ENCODE peak calls at places on chromosomes 4 and X, in five cellular contexts. One of them, this sample, is unnamed.

GRCh38 chr4:142128529-142128928 is 492.1 kb downstream of the IL15 start:
- DNase-seq in brain microvascular endothelial cell: no peak
- DNase-seq in fibroblast of lung: peak; percentile 52
- DNase-seq in uterus: peak; percentile 62
- DNase-seq in testis: peak; percentile 33
- DNase-seq in this sample: peak; percentile 57

GRCh38 chrX:19555236-19555635 is 39.9 kb upstream of the MAP3K15 start:
- DNase-seq in brain microvascular endothelial cell: no peak
- DNase-seq in fibroblast of lung: no peak
- DNase-seq in uterus: no peak
- DNase-seq in testis: no peak
- DNase-seq in this sample: no peak

GRCh38 chr4:175560628-175561027 is 251.4 kb downstream of the GPM6A start:
- DNase-seq in brain microvascular endothelial cell: peak; percentile 25
- DNase-seq in fibroblast of lung: peak; percentile 48
- DNase-seq in uterus: no peak
- DNase-seq in testis: no peak
- DNase-seq in this sample: no peak

GRCh38 chr4:98027827-98028226 is 115.4 kb downstream of the STPG2 start:
- DNase-seq in brain microvascular endothelial cell: peak; percentile 28
- DNase-seq in fibroblast of lung: no peak
- DNase-seq in uterus: no peak
- DNase-seq in testis: no peak
- DNase-seq in this sample: no peak

GRCh38 chr4:153079824-153080486 is 124.3 kb upstream of the TRIM2 start:
- DNase-seq in brain microvascular endothelial cell: no peak
- DNase-seq in fibroblast of lung: no peak
- DNase-seq in uterus: no peak
- DNase-seq in testis: no peak
- DNase-seq in this sample: no peak

GRCh38 chr4:89657931-89658700 is 178.8 kb downstream of the SNCA start:
- DNase-seq in brain microvascular endothelial cell: peak; percentile 9
- DNase-seq in fibroblast of lung: peak; percentile 74
- DNase-seq in uterus: no peak
- DNase-seq in testis: no peak
- DNase-seq in this sample: no peak

GRCh38 chr4:89283975-89284556 is 23.5 kb downstream of the GPRIN3 start:
- DNase-seq in brain microvascular endothelial cell: no peak
- DNase-seq in fibroblast of lung: no peak
- DNase-seq in uterus: no peak
- DNase-seq in testis: no peak
- DNase-seq in this sample: no peak

GRCh38 chr4:152117501-152117900 is 356.7 kb upstream of the GATB start:
- DNase-seq in brain microvascular endothelial cell: no peak
- DNase-seq in fibroblast of lung: no peak
- DNase-seq in uterus: no peak
- DNase-seq in testis: no peak
- DNase-seq in this sample: no peak

GRCh38 chr4:55549888-55550287 is 3.2 kb upstream of the CLOCK start:
- DNase-seq in brain microvascular endothelial cell: peak; percentile 47
- DNase-seq in fibroblast of lung: peak; percentile 30
- DNase-seq in uterus: no peak
- DNase-seq in testis: no peak
- DNase-seq in this sample: no peak

GRCh38 chr4:94171616-94172015 is 36.0 kb upstream of the SMARCAD1 start:
- DNase-seq in brain microvascular endothelial cell: no peak
- DNase-seq in fibroblast of lung: no peak
- DNase-seq in uterus: no peak
- DNase-seq in testis: no peak
- DNase-seq in this sample: no peak

GRCh38 chr4:153083447-153083921 is 120.8 kb upstream of the TRIM2 start:
- DNase-seq in brain microvascular endothelial cell: peak; percentile 76
- DNase-seq in fibroblast of lung: peak; percentile 84
- DNase-seq in uterus: peak; percentile 40
- DNase-seq in testis: peak; percentile 57
- DNase-seq in this sample: peak; percentile 40

GRCh38 chr4:6473264-6474052 is 1.0 kb upstream of the PPP2R2C start:
- DNase-seq in brain microvascular endothelial cell: no peak
- DNase-seq in fibroblast of lung: no peak
- DNase-seq in uterus: no peak
- DNase-seq in testis: no peak
- DNase-seq in this sample: no peak

GRCh38 chr4:95248713-95249401 is 299.9 kb downstream of the UNC5C start:
- DNase-seq in brain microvascular endothelial cell: no peak
- DNase-seq in fibroblast of lung: no peak
- DNase-seq in uterus: no peak
- DNase-seq in testis: no peak
- DNase-seq in this sample: no peak
- TF ChIP-seq CTCF in brain microvascular endothelial cell: no peak
- TF ChIP-seq CTCF in fibroblast of lung: no peak
- TF ChIP-seq CTCF in uterus: no peak
- TF ChIP-seq CTCF in testis: no peak
- TF ChIP-seq CTCF in this sample: no peak

GRCh38 chr4:150250998-150251651 is 172.9 kb downstream of the DCLK2 start:
- DNase-seq in brain microvascular endothelial cell: no peak
- DNase-seq in fibroblast of lung: no peak
- DNase-seq in uterus: no peak
- DNase-seq in testis: no peak
- DNase-seq in this sample: no peak
- H3K36me3 ChIP-seq in brain microvascular endothelial cell: no peaks in the 10 kb centered on the region
- H3K36me3 ChIP-seq in fibroblast of lung: peaks cover 2% of the 10 kb centered on the region
- H3K36me3 ChIP-seq in uterus: no peaks in the 10 kb centered on the region
- H3K36me3 ChIP-seq in testis: no peaks in the 10 kb centered on the region
- H3K36me3 ChIP-seq in this sample: no peaks in the 10 kb centered on the region

GRCh38 chr4:107755841-107756356 is 35.9 kb upstream of the PAPSS1 start:
- DNase-seq in brain microvascular endothelial cell: no peak
- DNase-seq in fibroblast of lung: peak; percentile 18
- DNase-seq in uterus: no peak
- DNase-seq in testis: no peak
- DNase-seq in this sample: no peak

GRCh38 chr4:107757293-107757692 is 37.3 kb upstream of the PAPSS1 start:
- DNase-seq in brain microvascular endothelial cell: no peak
- DNase-seq in fibroblast of lung: no peak
- DNase-seq in uterus: no peak
- DNase-seq in testis: no peak
- DNase-seq in this sample: no peak

GRCh38 chr4:107757860-107758476 is 37.9 kb upstream of the PAPSS1 start:
- DNase-seq in brain microvascular endothelial cell: no peak
- DNase-seq in fibroblast of lung: peak; percentile 65
- DNase-seq in uterus: no peak
- DNase-seq in testis: no peak
- DNase-seq in this sample: no peak

GRCh38 chr4:107760281-107760947 is 40.4 kb upstream of the PAPSS1 start:
- DNase-seq in brain microvascular endothelial cell: no peak
- DNase-seq in fibroblast of lung: peak; percentile 27
- DNase-seq in uterus: no peak
- DNase-seq in testis: no peak
- DNase-seq in this sample: no peak
- TF ChIP-seq CTCF in brain microvascular endothelial cell: peak; percentile 37
- TF ChIP-seq CTCF in fibroblast of lung: peak; percentile 17
- TF ChIP-seq CTCF in uterus: no peak
- TF ChIP-seq CTCF in testis: no peak
- TF ChIP-seq CTCF in this sample: no peak

DNA sequence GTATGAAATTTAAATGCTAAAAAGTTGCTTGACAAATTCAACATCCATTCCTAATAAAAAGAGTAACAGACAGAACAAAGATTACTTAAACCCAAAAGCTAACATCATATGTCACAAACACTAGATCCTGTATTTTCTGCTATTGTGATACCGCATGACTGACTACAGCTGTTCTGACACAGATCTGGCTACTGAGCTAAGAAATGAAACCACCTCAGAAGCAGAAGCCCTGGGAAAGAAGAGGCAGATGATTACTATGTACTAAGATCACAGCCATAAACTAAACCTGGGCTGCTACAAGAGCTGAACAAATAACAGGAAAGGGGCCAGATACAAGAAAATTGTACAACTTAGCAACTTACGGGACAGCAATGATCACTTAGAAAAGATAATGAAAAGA is 9.4 kb downstream of the LETM1 start:
- DNase-seq in brain microvascular endothelial cell: no peak
- DNase-seq in fibroblast of lung: no peak
- DNase-seq in uterus: no peak
- DNase-seq in testis: no peak
- DNase-seq in this sample: no peak
- H3K36me3 ChIP-seq in brain microvascular endothelial cell: peaks cover 19% of the 10 kb centered on the region
- H3K36me3 ChIP-seq in fibroblast of lung: peaks cover 5% of the 10 kb centered on the region
- H3K36me3 ChIP-seq in uterus: no peaks in the 10 kb centered on the region
- H3K36me3 ChIP-seq in testis: no peaks in the 10 kb centered on the region
- H3K36me3 ChIP-seq in this sample: no peaks in the 10 kb centered on the region

DNA sequence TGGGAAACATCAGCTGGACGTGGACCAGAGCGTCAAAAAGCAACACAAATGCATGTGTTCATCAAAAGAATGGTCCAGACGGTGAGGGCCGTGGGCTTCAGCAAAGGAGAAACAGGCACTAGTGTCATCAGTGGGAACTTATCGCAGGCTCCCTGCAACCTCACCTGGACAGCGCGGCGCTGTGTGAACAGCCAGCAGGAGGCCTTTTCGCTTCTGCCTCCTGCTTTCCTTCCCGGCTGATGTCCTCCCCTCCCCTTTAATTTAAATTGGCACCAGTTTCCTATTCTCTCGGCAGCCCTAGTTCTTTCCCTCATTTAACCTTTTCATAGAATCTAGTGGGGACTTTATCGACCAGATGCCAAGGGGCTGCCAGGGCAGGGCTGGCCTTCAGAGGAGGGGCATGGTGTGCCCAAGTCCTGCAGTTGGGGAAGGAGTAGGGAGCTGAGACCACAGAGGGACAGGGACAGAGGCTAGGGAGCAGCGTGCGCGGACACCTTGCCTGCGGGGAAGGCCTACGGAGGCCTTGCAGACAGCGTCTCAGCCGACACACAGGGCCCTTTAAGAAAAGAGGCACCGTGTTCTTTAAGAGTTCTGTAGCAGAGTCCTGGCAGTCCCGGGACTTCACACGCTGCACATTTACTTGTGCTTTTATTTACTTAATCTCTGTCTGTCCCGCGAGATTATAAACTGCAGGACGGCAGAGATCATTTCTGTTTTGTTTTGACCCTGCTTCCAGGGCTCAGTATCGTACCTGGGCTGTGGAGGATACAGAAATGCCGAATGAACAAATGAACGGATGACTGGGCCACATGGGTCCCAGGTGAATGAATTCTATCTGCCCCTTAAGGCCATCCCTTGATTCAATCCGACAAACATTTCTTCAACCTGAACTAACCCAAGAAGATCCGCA is 8.4 kb upstream of the SORBS2 start:
- DNase-seq in brain microvascular endothelial cell: no peak
- DNase-seq in fibroblast of lung: no peak
- DNase-seq in uterus: no peak
- DNase-seq in testis: peak; percentile 33
- DNase-seq in this sample: no peak
- TF ChIP-seq CTCF in brain microvascular endothelial cell: no peak
- TF ChIP-seq CTCF in fibroblast of lung: no peak
- TF ChIP-seq CTCF in uterus: no peak
- TF ChIP-seq CTCF in testis: no peak
- TF ChIP-seq CTCF in this sample: no peak

DNA sequence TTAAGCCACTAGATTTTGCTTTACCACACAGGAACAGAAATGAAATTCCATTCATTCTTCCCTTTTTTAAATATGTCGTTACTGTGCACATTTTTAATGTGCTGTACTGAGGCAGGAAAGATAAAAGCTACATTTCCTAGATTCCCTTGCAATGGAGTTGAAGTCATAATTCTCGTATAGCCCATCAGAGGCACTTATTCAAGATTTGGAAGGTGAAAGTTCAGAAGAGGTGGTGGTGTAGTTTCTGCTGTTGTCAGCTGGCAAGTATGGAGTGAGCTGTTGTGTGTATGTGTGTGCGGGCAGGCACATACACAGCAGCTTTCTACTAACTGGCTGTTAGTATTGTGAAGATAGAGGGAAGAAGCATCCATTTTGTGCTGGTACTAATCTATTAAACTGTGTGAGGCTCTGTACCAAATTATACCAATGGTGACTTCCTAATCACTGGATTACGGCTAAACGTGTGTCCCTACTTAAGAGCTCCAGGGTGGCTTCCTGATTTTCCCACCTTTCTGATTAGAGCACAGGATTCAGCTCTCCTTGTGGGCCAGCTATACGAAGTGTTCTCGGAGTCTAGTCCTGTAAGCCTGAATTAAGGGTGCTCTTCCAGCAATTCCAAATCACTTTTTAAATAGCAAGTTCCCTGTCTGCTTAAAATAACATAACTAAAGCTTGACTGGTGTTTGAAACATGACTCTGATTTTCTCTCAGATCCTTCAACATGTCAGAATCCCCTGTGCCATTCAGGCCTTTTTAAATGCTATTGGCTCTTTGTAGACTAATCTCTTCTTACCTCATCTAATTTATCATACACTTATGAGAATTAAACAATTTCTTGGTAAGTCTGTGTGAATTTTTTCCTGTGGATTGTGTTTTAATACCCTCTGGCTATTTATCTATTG is 43.8 kb downstream of the PDS5A start:
- DNase-seq in brain microvascular endothelial cell: peak; percentile 41
- DNase-seq in fibroblast of lung: peak; percentile 51
- DNase-seq in uterus: no peak
- DNase-seq in testis: no peak
- DNase-seq in this sample: no peak
- H3K36me3 ChIP-seq in brain microvascular endothelial cell: no peaks in the 10 kb centered on the region
- H3K36me3 ChIP-seq in fibroblast of lung: no peaks in the 10 kb centered on the region
- H3K36me3 ChIP-seq in uterus: no peaks in the 10 kb centered on the region
- H3K36me3 ChIP-seq in testis: no peaks in the 10 kb centered on the region
- H3K36me3 ChIP-seq in this sample: no peaks in the 10 kb centered on the region

GRCh38 chr4:144557404-144557803 is 88.6 kb upstream of the HHIP start:
- DNase-seq in brain microvascular endothelial cell: no peak
- DNase-seq in fibroblast of lung: peak; percentile 47
- DNase-seq in uterus: no peak
- DNase-seq in testis: no peak
- DNase-seq in this sample: no peak
- TF ChIP-seq CTCF in brain microvascular endothelial cell: no peak
- TF ChIP-seq CTCF in fibroblast of lung: no peak
- TF ChIP-seq CTCF in uterus: no peak
- TF ChIP-seq CTCF in testis: no peak
- TF ChIP-seq CTCF in this sample: no peak

GRCh38 chr4:2948895-2949781 is 14.1 kb downstream of the NOP14 start:
- DNase-seq in brain microvascular endothelial cell: no peak
- DNase-seq in fibroblast of lung: no peak
- DNase-seq in uterus: no peak
- DNase-seq in testis: peak; percentile 78
- DNase-seq in this sample: no peak
- H3K36me3 ChIP-seq in brain microvascular endothelial cell: peaks cover 84% of the 10 kb centered on the region
- H3K36me3 ChIP-seq in fibroblast of lung: peaks cover 30% of the 10 kb centered on the region
- H3K36me3 ChIP-seq in uterus: no peaks in the 10 kb centered on the region
- H3K36me3 ChIP-seq in testis: no peaks in the 10 kb centered on the region
- H3K36me3 ChIP-seq in this sample: no peaks in the 10 kb centered on the region

GRCh38 chr4:77826280-77826679 is 7.1 kb upstream of the CNOT6L start:
- DNase-seq in brain microvascular endothelial cell: no peak
- DNase-seq in fibroblast of lung: no peak
- DNase-seq in uterus: no peak
- DNase-seq in testis: no peak
- DNase-seq in this sample: no peak
- TF ChIP-seq CTCF in brain microvascular endothelial cell: no peak
- TF ChIP-seq CTCF in fibroblast of lung: no peak
- TF ChIP-seq CTCF in uterus: no peak
- TF ChIP-seq CTCF in testis: no peak
- TF ChIP-seq CTCF in this sample: no peak

This sample was measured in ovary.